ENCODE peak calls at places on chromosomes 12 and 14, in six cellular contexts. N, D, T, V, E and I are unnamed samples.

GRCh38 chr14:100648474-100649172 is 61.4 kb upstream of the BEGAIN start:
- DNase-seq in N (no peak), D (no peak), T (no peak), V (no peak), E (no peak), I (no peak)

GRCh38 chr12:95216704-95217376 is 427 bp downstream of the FGD6 start:
- DNase-seq in N (peak), D (no peak), T (no peak), V (no peak), E (no peak), I (no peak)

GRCh38 chr12:66885115-66885875 is 206.4 kb upstream of the GRIP1 start:
- DNase-seq in N (no peak), D (no peak), T (no peak), V (no peak), E (no peak), I (no peak)

GRCh38 chr12:69881771-69882170 is 56.7 kb downstream of the MYRFL start:
- DNase-seq in N (no peak), D (no peak), T (no peak), V (no peak), E (no peak), I (no peak)

GRCh38 chr12:70178038-70178437 is 65.2 kb upstream of the CNOT2 start:
- DNase-seq in N (no peak), D (no peak), T (no peak), V (peak), E (no peak), I (no peak)

GRCh38 chr12:53427905-53428594 is 4.4 kb downstream of the AMHR2 start:
- DNase-seq in N (peak), D (peak), T (no peak), V (peak), E (no peak), I (no peak)

GRCh38 chr14:96626916-96627315 is 124.7 kb downstream of the PAPOLA start:
- DNase-seq in N (no peak), D (peak), T (no peak), V (no peak), E (peak), I (no peak)

GRCh38 chr12:109735825-109736551 is 22.4 kb downstream of the FAM222A start:
- DNase-seq in N (no peak), D (peak), T (peak), V (no peak), E (peak), I (peak)

GRCh38 chr12:116459011-116459410 is 100.2 kb upstream of the MAP1LC3B2 start:
- DNase-seq in N (no peak), D (no peak), T (no peak), V (no peak), E (no peak), I (peak)

GRCh38 chr14:99441157-99441870 is 39.3 kb downstream of the SETD3 start:
- DNase-seq in N (no peak), D (no peak), T (no peak), V (peak), E (no peak), I (no peak)

GRCh38 chr12:112992541-112993398 is 14.5 kb downstream of the OAS2 start:
- DNase-seq in N (peak), D (peak), T (peak), V (peak), E (no peak), I (no peak)

GRCh38 chr14:92549853-92550244 is 36.3 kb downstream of the RIN3 start:
- DNase-seq in N (no peak), D (peak), T (no peak), V (peak), E (peak), I (no peak)

GRCh38 chr14:34324363-34324795 is 137.7 kb downstream of the SPTSSA start:
- DNase-seq in N (peak), D (no peak), T (no peak), V (peak), E (no peak), I (no peak)

GRCh38 chr12:98635657-98636323 is 8.8 kb downstream of the IKBIP start:
- DNase-seq in N (peak), D (no peak), T (no peak), V (peak), E (no peak), I (no peak)

GRCh38 chr14:92846162-92846897 is 52.2 kb downstream of the GOLGA5 start:
- DNase-seq in N (no peak), D (peak), T (no peak), V (peak), E (no peak), I (no peak)

GRCh38 chr12:24246921-24247320 is 297.5 kb upstream of the SOX5 start:
- DNase-seq in N (no peak), D (no peak), T (no peak), V (no peak), E (no peak), I (no peak)

GRCh38 chr12:112347521-112347920 is 34.7 kb downstream of the HECTD4 start:
- DNase-seq in N (no peak), D (no peak), T (no peak), V (peak), E (no peak), I (no peak)

GRCh38 chr14:79740043-79740442 is 471.3 kb downstream of the DIO2 start:
- DNase-seq in N (no peak), D (no peak), T (no peak), V (no peak), E (no peak), I (no peak)

GRCh38 chr14:25042362-25043299 is 7.3 kb downstream of the STXBP6 start:
- DNase-seq in N (no peak), D (peak), T (no peak), V (peak), E (no peak), I (no peak)

GRCh38 chr14:96832351-96832750 is 35.2 kb downstream of the VRK1 start:
- DNase-seq in N (no peak), D (no peak), T (no peak), V (peak), E (no peak), I (no peak)

GRCh38 chr12:20097561-20097960 is 270.8 kb upstream of the PDE3A start:
- DNase-seq in N (no peak), D (no peak), T (no peak), V (peak), E (no peak), I (no peak)

GRCh38 chr14:61184117-61184516 is 97.0 kb downstream of the TMEM30B start:
- DNase-seq in N (no peak), D (no peak), T (no peak), V (peak), E (no peak), I (no peak)

GRCh38 chr12:106956048-106956935 is 585 bp downstream of the TMEM263 start:
- DNase-seq in N (peak), D (peak), T (peak), V (peak), E (peak), I (peak)

GRCh38 chr12:115758886-115759620 is 518.4 kb downstream of the MED13L start:
- DNase-seq in N (no peak), D (no peak), T (no peak), V (peak), E (no peak), I (no peak)

GRCh38 chr12:58877243-58877743 is 43.0 kb downstream of the LRIG3 start:
- DNase-seq in N (peak), D (no peak), T (peak), V (peak), E (no peak), I (no peak)

GRCh38 chr14:22843123-22843925 is 6.9 kb downstream of the MMP14 start:
- DNase-seq in N (no peak), D (no peak), T (no peak), V (no peak), E (peak), I (no peak)

GRCh38 chr12:104877107-104877705 is 80.9 kb downstream of the SLC41A2 start:
- DNase-seq in N (peak), D (peak), T (peak), V (peak), E (no peak), I (no peak)

GRCh38 chr12:6769003-6769389 is 2.8 kb downstream of the PTMS start:
- DNase-seq in N (no peak), D (no peak), T (no peak), V (peak), E (no peak), I (no peak)

GRCh38 chr12:124930576-124930975 is 16.1 kb upstream of the UBC start:
- DNase-seq in N (no peak), D (no peak), T (no peak), V (no peak), E (no peak), I (no peak)

GRCh38 chr12:62123721-62124203 is 136.4 kb upstream of the USP15 start:
- DNase-seq in N (peak), D (peak), T (peak), V (peak), E (no peak), I (no peak)

GRCh38 chr14:73602994-73603393 is 9.3 kb upstream of the ACOT6 start:
- DNase-seq in N (no peak), D (no peak), T (no peak), V (no peak), E (no peak), I (no peak)

GRCh38 chr14:94638330-94638729 is 26.1 kb downstream of the SERPINA3 start:
- DNase-seq in N (no peak), D (no peak), T (no peak), V (no peak), E (peak), I (no peak)

GRCh38 chr14:32650665-32651064 is 288.0 kb upstream of the NPAS3 start:
- DNase-seq in N (no peak), D (no peak), T (no peak), V (no peak), E (no peak), I (no peak)

GRCh38 chr12:122845041-122845864 is 10.0 kb downstream of the HIP1R start:
- DNase-seq in N (no peak), D (peak), T (no peak), V (no peak), E (no peak), I (no peak)

GRCh38 chr14:74400328-74400727 is 25.7 kb downstream of the SYNDIG1L start:
- DNase-seq in N (peak), D (no peak), T (no peak), V (peak), E (peak), I (no peak)

GRCh38 chr12:90305379-90305778 is 596.7 kb upstream of the ATP2B1 start:
- DNase-seq in N (no peak), D (no peak), T (no peak), V (no peak), E (no peak), I (no peak)

GRCh38 chr14:105879867-105880561 is 353.6 kb downstream of the TMEM121 start:
- DNase-seq in N (no peak), D (peak), T (peak), V (no peak), E (peak), I (no peak)

GRCh38 chr12:52976574-52977071 is 27.7 kb downstream of the KRT18 start:
- DNase-seq in N (no peak), D (no peak), T (no peak), V (no peak), E (no peak), I (no peak)

GRCh38 chr12:63151898-63152700 is 1.1 kb upstream of the AVPR1A start:
- DNase-seq in N (peak), D (peak), T (no peak), V (peak), E (no peak), I (no peak)

GRCh38 chr12:102659200-102659911 is 179.0 kb upstream of the IGF1 start:
- DNase-seq in N (no peak), D (no peak), T (no peak), V (no peak), E (no peak), I (no peak)
- TF ChIP-seq CTCF in N (no peak), D (no peak), T (no peak), V (no peak), E (no peak), I (no peak)

DNA sequence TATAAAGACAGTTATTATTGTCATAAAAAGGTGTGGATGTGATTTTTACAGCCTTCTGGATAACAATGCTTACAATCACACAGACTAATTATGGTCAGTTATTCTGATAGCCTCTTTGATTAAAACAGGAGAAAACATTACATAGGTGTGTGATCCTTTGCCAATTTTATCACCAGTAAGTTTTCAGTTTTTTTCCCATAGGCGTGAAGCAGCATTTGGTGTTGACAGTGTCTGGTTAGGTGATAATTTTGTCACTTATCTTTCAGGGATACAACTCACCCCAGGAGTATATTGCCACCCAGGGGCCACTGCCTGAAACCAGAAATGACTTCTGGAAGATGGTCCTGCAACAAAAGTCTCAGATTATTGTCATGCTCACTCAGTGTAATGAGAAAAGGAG is 208.8 kb downstream of the EPS8 start:
- DNase-seq in N (no peak), D (no peak), T (no peak), V (no peak), E (no peak), I (no peak)
- TF ChIP-seq CTCF in N (no peak), D (no peak), T (no peak), V (no peak), E (no peak), I (no peak)

GRCh38 chr14:68084256-68084655 is 264.7 kb downstream of the RAD51B start:
- DNase-seq in N (no peak), D (no peak), T (no peak), V (peak), E (no peak), I (no peak)
- TF ChIP-seq CTCF in N (peak), D (no peak), T (no peak), V (peak), E (no peak), I (no peak)

DNA sequence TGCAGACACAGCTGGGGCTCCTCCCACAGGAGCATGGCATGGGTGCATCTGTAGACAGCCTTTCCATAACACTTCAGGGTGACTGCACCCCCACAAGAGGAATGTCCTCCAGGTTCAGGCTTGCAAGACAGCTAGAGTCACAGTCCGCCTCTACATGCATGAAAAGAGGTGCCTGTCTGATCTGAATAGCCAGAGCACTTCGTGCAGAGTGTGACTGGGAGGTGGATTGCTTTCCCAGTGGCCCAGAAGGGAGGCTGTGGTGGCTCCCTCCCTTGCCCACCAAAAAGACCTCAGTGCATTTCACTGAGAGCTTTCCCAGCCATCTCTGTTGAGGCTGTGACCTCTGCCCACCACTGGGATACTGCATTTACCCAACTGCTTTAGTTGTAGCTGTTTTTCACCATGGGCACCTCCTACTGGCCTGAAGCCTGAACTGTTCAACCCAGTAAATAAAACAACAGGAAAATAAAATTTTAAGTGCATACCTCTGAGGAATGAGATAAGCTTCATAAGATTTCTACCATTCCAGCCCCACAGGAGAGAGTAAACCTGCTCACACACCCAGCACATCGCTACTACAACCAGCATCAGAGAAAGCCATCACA is 14.1 kb downstream of the CEP128 start:
- DNase-seq in N (no peak), D (no peak), T (no peak), V (no peak), E (no peak), I (no peak)
- TF ChIP-seq CTCF in N (no peak), D (no peak), T (no peak), V (no peak), E (no peak), I (no peak)

GRCh38 chr12:126935435-126935834 is 1331.5 kb upstream of the TMEM132C start:
- DNase-seq in N (no peak), D (no peak), T (no peak), V (no peak), E (no peak), I (no peak)
- TF ChIP-seq CTCF in N (no peak), D (no peak), T (no peak), V (no peak), E (no peak), I (no peak)

DNA sequence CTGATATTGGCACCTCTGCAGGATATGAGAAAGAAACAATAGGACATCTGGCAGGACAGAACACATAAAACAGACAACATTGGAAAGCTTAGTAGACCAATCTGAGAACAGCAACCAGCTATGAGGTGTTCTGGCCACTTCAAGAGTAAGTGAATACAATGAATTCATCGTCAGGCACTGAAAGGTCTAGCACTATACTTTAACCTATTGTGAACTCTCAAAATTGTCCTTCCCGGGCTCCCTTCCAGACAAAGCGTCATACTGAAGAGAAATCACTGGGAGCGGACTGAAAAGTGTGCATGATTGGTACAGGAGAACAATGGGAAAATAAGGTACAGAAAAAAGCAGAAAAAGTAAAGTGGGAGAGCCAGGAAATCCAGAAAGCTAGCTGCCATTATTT is 75.8 kb downstream of the LRP6 start:
- DNase-seq in N (no peak), D (no peak), T (no peak), V (no peak), E (no peak), I (no peak)
- TF ChIP-seq CTCF in N (no peak), D (no peak), T (no peak), V (no peak), E (no peak), I (no peak)